ENCODE peak calls at places on chromosomes 16 and 17, in ten cellular contexts. B is smooth muscle cell of the brain vasculature; S is stimulated activated effector memory CD8-positive, alpha-beta T cell treated with anti-CD3 and anti-CD28 coated beads, Interleukin-12 subunit alpha, Interleukin-12 subunit beta, amount 100 ng/mL, for 72 hours; Z is GM12865; E is naive B cell; X is CMK; N is activated naive CD8-positive, alpha-beta T cell treated with anti-CD3 and anti-CD28 coated beads, Interleukin-2, amount 10 ng/mL, durations not matched to agents 7 days and 5 days; R is Calu3; P is ELF-1; G is amygdala. O is an unnamed sample.

GRCh38 chr16:51849715-51850114 is 697.2 kb downstream of the TOX3 start:
- DNase-seq in B (no peak), S (no peak), Z (no peak), E (no peak), X (no peak), N (no peak), R (no peak), P (no peak), G (no peak), O (no peak)

GRCh38 chr16:2196162-2196980 is at the start of gene CASKIN1:
- DNase-seq in B (no peak), S (no peak), Z (no peak), E (no peak), X (no peak), N (no peak), R (peak; percentile 36), P (no peak), G (no peak), O (no peak)

GRCh38 chr16:69150146-69150865 is 17.9 kb downstream of the UTP4 start:
- DNase-seq in B (peak; percentile 57), S (peak; percentile 35), Z (peak; percentile 73), E (peak; percentile 59), X (peak; percentile 49), N (no peak), R (peak; percentile 68), P (peak; percentile 65), G (peak; percentile 28), O (peak; percentile 61)

GRCh38 chr16:87723224-87723619 is 42.6 kb downstream of the KLHDC4 start:
- DNase-seq in B (no peak), S (no peak), Z (peak; percentile 63), E (peak; percentile 30), X (peak; percentile 22), N (no peak), R (no peak), P (no peak), G (peak; percentile 91), O (peak; percentile 63)

GRCh38 chr16:22300427-22301071 is 3.3 kb downstream of the POLR3E start:
- DNase-seq in B (peak; percentile 21), S (no peak), Z (peak; percentile 69), E (peak; percentile 19), X (no peak), N (peak; percentile 59), R (peak; percentile 66), P (peak; percentile 58), G (peak; percentile 75), O (peak; percentile 78)

GRCh38 chr17:51647873-51648272 is 387.5 kb downstream of the UTP18 start:
- DNase-seq in B (no peak), S (no peak), Z (no peak), E (no peak), X (no peak), N (no peak), R (no peak), P (no peak), G (no peak), O (no peak)

GRCh38 chr17:48532261-48532660 is 1.4 kb upstream of the HOXB1 start:
- DNase-seq in B (no peak), S (no peak), Z (no peak), E (no peak), X (no peak), N (no peak), R (no peak), P (peak; percentile 60), G (no peak), O (no peak)

GRCh38 chr16:3195975-3196374 is 8.0 kb downstream of the OR1F1 start:
- DNase-seq in B (no peak), S (no peak), Z (no peak), E (no peak), X (no peak), N (no peak), R (no peak), P (no peak), G (no peak), O (no peak)

GRCh38 chr17:1078831-1079561 is 82.1 kb downstream of the TIMM22 start:
- DNase-seq in B (no peak), S (no peak), Z (no peak), E (no peak), X (no peak), N (no peak), R (no peak), P (no peak), G (no peak), O (no peak)

GRCh38 chr17:17855976-17856375 is 19.2 kb upstream of the SREBF1 start:
- DNase-seq in B (no peak), S (no peak), Z (no peak), E (no peak), X (no peak), N (no peak), R (no peak), P (no peak), G (no peak), O (no peak)

GRCh38 chr17:8939496-8940334 is 25.8 kb downstream of the PIK3R5 start:
- DNase-seq in B (no peak), S (peak; percentile 20), Z (peak; percentile 92), E (no peak), X (no peak), N (no peak), R (no peak), P (no peak), G (no peak), O (no peak)

GRCh38 chr17:80146121-80147034 is 550 bp downstream of the EIF4A3 start:
- DNase-seq in B (no peak), S (peak; percentile 14), Z (peak; percentile 46), E (peak; percentile 25), X (no peak), N (no peak), R (no peak), P (no peak), G (no peak), O (no peak)

GRCh38 chr17:51371732-51372151 is 111.4 kb downstream of the UTP18 start:
- DNase-seq in B (peak; percentile 17), S (no peak), Z (peak; percentile 83), E (no peak), X (peak; percentile 58), N (peak; percentile 33), R (peak; percentile 70), P (peak; percentile 83), G (peak; percentile 88), O (peak; percentile 27)

GRCh38 chr17:68199837-68200688 is 47.8 kb upstream of the AMZ2 start:
- DNase-seq in B (no peak), S (no peak), Z (no peak), E (no peak), X (no peak), N (peak; percentile 56), R (no peak), P (no peak), G (no peak), O (no peak)

GRCh38 chr16:66623755-66624154 is 19.3 kb downstream of the CMTM3 start:
- DNase-seq in B (no peak), S (no peak), Z (no peak), E (no peak), X (no peak), N (no peak), R (no peak), P (no peak), G (no peak), O (no peak)

GRCh38 chr17:32656851-32657250 is 170.1 kb downstream of the CDK5R1 start:
- DNase-seq in B (no peak), S (no peak), Z (no peak), E (no peak), X (no peak), N (no peak), R (no peak), P (no peak), G (no peak), O (no peak)

GRCh38 chr16:68754117-68754792 is 17.2 kb downstream of the CDH1 start:
- DNase-seq in B (no peak), S (no peak), Z (no peak), E (no peak), X (no peak), N (no peak), R (peak; percentile 70), P (no peak), G (no peak), O (no peak)

GRCh38 chr16:1631931-1632637 is 19.9 kb downstream of the CRAMP1 start:
- DNase-seq in B (no peak), S (no peak), Z (no peak), E (no peak), X (no peak), N (no peak), R (no peak), P (no peak), G (no peak), O (no peak)

GRCh38 chr17:63833026-63833740 is 5.7 kb upstream of the FTSJ3 start:
- DNase-seq in B (no peak), S (no peak), Z (no peak), E (no peak), X (no peak), N (no peak), R (no peak), P (no peak), G (no peak), O (no peak)

GRCh38 chr17:9132291-9132690 is 111.0 kb downstream of the NTN1 start:
- DNase-seq in B (no peak), S (no peak), Z (no peak), E (no peak), X (no peak), N (no peak), R (no peak), P (no peak), G (no peak), O (no peak)

GRCh38 chr17:41556931-41557330 is 14.9 kb downstream of the KRT9 start:
- DNase-seq in B (no peak), S (no peak), Z (no peak), E (no peak), X (no peak), N (no peak), R (no peak), P (no peak), G (no peak), O (no peak)

GRCh38 chr17:77279448-77280303 is 138.9 kb downstream of the SEC14L1 start:
- DNase-seq in B (no peak), S (no peak), Z (peak; percentile 45), E (no peak), X (no peak), N (no peak), R (peak; percentile 85), P (no peak), G (no peak), O (no peak)

O was measured in body of pancreas.